ENCODE peak calls at places on chromosomes 12 and 14, in five cellular contexts. N is HEK293T, D is fibroblast of mammary gland, C is LNCaP clone FGC, H is EL. X is an unnamed sample.

GRCh38 chr12:131123817-131124216 is 170.1 kb downstream of the ADGRD1 start:
- DNase-seq in N (no peak), C (no peak), H (no peak), D (no peak), X (no peak)

GRCh38 chr14:87049886-87050820 is 942.8 kb downstream of the GALC start:
- DNase-seq in D (peak), N (peak), H (peak), C (peak), X (peak)

GRCh38 chr12:6465467-6466183 is 4.9 kb downstream of the VAMP1 start:
- DNase-seq in N (peak), D (peak), C (peak), H (peak), X (peak)

GRCh38 chr14:75604979-75605825 is 26.8 kb downstream of the FLVCR2 start:
- DNase-seq in N (no peak), H (no peak), C (no peak), D (peak), X (no peak)

GRCh38 chr12:2481951-2482350 is 312.8 kb upstream of the FKBP4 start:
- DNase-seq in C (no peak), N (no peak), D (no peak), H (no peak), X (no peak)

GRCh38 chr12:132376464-132376830 is 47.1 kb upstream of the GALNT9 start:
- DNase-seq in D (no peak), N (no peak), C (no peak), H (no peak), X (no peak)

GRCh38 chr14:32648434-32648833 is 290.2 kb upstream of the NPAS3 start:
- DNase-seq in H (peak), N (no peak), D (peak), C (peak), X (no peak)

GRCh38 chr12:129900306-129900705 is 3.5 kb downstream of the TMEM132D start:
- DNase-seq in H (no peak), N (no peak), D (no peak), C (no peak), X (no peak)

GRCh38 chr14:53744846-53745245 is 211.8 kb downstream of the BMP4 start:
- DNase-seq in H (no peak), N (no peak), C (no peak), D (no peak), X (no peak)

GRCh38 chr12:24741216-24741615 is 207.7 kb downstream of the BCAT1 start:
- DNase-seq in D (no peak), N (no peak), C (no peak), H (no peak), X (no peak)

GRCh38 chr12:132021965-132022364 is 72.2 kb downstream of the EP400 start:
- DNase-seq in N (no peak), C (no peak), D (no peak), H (no peak), X (no peak)

GRCh38 chr12:51048601-51049369 is 658 bp downstream of the LETMD1 start:
- DNase-seq in D (peak), N (no peak), H (peak), C (no peak), X (no peak)

GRCh38 chr12:33703221-33703620 is 263.6 kb upstream of the SYT10 start:
- DNase-seq in C (no peak), N (no peak), H (no peak), D (no peak), X (no peak)

GRCh38 chr12:30823140-30823669 is 68.5 kb upstream of the CAPRIN2 start:
- DNase-seq in D (peak), H (no peak), C (no peak), N (no peak), X (no peak)

GRCh38 chr14:75134644-75135043 is 7.8 kb upstream of the NEK9 start:
- DNase-seq in C (no peak), H (no peak), N (no peak), D (no peak), X (no peak)

GRCh38 chr12:125284945-125285344 is 219.7 kb downstream of the AACS start:
- DNase-seq in C (no peak), H (no peak), D (no peak), N (no peak), X (no peak)

GRCh38 chr14:99779751-99780150 is 13.5 kb upstream of the EML1 start:
- DNase-seq in H (peak), N (no peak), D (peak), C (no peak), X (no peak)

GRCh38 chr14:36069535-36069900 is 107.0 kb downstream of the PTCSC3 start:
- DNase-seq in D (peak), C (peak), H (peak), N (peak), X (peak)

GRCh38 chr12:116091579-116091978 is 185.9 kb downstream of the MED13L start:
- DNase-seq in H (no peak), C (no peak), D (no peak), N (no peak), X (no peak)

GRCh38 chr14:35964736-35965135 is 138.6 kb downstream of the BRMS1L start:
- DNase-seq in D (no peak), C (no peak), N (no peak), H (no peak), X (no peak)

GRCh38 chr14:31945701-31946100 is 131.4 kb upstream of the ARHGAP5 start:
- DNase-seq in H (no peak), D (no peak), C (no peak), N (no peak), X (no peak)

GRCh38 chr14:39847191-39847590 is 415.0 kb upstream of the FBXO33 start:
- DNase-seq in N (no peak), D (peak), C (no peak), H (no peak), X (no peak)

GRCh38 chr14:49461529-49462401 is 124.4 kb downstream of the RPS29 start:
- DNase-seq in C (peak), H (peak), N (peak), D (peak), X (peak)

GRCh38 chr12:6116481-6117021 is 7.9 kb downstream of the VWF start:
- DNase-seq in D (no peak), C (no peak), N (no peak), H (peak), X (no peak)

GRCh38 chr14:89771251-89771650 is 183.3 kb downstream of the EFCAB11 start:
- DNase-seq in C (no peak), D (no peak), N (no peak), H (no peak), X (no peak)

GRCh38 chr14:28901631-28902030 is 135.0 kb downstream of the FOXG1 start:
- DNase-seq in N (no peak), H (no peak), C (no peak), D (no peak), X (no peak)

GRCh38 chr14:73269729-73270651 is 32.7 kb downstream of the PAPLN start:
- DNase-seq in D (peak), C (no peak), N (no peak), H (peak), X (no peak)

GRCh38 chr12:39490500-39491276 is 47.8 kb upstream of the KIF21A start:
- DNase-seq in N (no peak), H (peak), D (peak), C (no peak), X (no peak)

GRCh38 chr14:56474419-56475022 is 105.1 kb upstream of the TMEM260 start:
- DNase-seq in H (peak), N (peak), C (peak), D (peak), X (no peak)

X was measured in WERI-Rb-1.